ENCODE peak calls at places on chromosomes 5 and 9, in nine cellular contexts. One of them, this sample, is unnamed.

GRCh38 chr9:19922476-19923118 is 133.8 kb upstream of the SLC24A2 start:
- DNase-seq in WERI-Rb-1: peak
- DNase-seq in lung: no peak
- DNase-seq in brain microvascular endothelial cell: peak
- DNase-seq in gastrocnemius medialis: no peak
- DNase-seq in SK-N-SH: peak
- DNase-seq in AG10803: peak
- DNase-seq in endodermal cell: peak
- DNase-seq in adrenal gland: peak
- DNase-seq in this sample: peak

GRCh38 chr5:54703091-54703490 is 185.5 kb downstream of the SNX18 start:
- DNase-seq in WERI-Rb-1: no peak
- DNase-seq in lung: no peak
- DNase-seq in brain microvascular endothelial cell: peak
- DNase-seq in gastrocnemius medialis: peak
- DNase-seq in SK-N-SH: no peak
- DNase-seq in AG10803: peak
- DNase-seq in endodermal cell: no peak
- DNase-seq in adrenal gland: peak
- DNase-seq in this sample: peak

GRCh38 chr5:123344819-123345426 is 78.3 kb downstream of the CEP120 start:
- DNase-seq in WERI-Rb-1: peak
- DNase-seq in lung: no peak
- DNase-seq in brain microvascular endothelial cell: peak
- DNase-seq in gastrocnemius medialis: no peak
- DNase-seq in SK-N-SH: peak
- DNase-seq in AG10803: peak
- DNase-seq in endodermal cell: peak
- DNase-seq in adrenal gland: no peak
- DNase-seq in this sample: peak

GRCh38 chr9:109349431-109349846 is 28.6 kb upstream of the EPB41L4B start:
- DNase-seq in WERI-Rb-1: no peak
- DNase-seq in lung: no peak
- DNase-seq in brain microvascular endothelial cell: peak
- DNase-seq in gastrocnemius medialis: no peak
- DNase-seq in SK-N-SH: no peak
- DNase-seq in AG10803: peak
- DNase-seq in endodermal cell: no peak
- DNase-seq in adrenal gland: peak
- DNase-seq in this sample: peak

GRCh38 chr5:59893061-59893435 is 478 bp downstream of the PDE4D start:
- DNase-seq in WERI-Rb-1: peak
- DNase-seq in lung: no peak
- DNase-seq in brain microvascular endothelial cell: no peak
- DNase-seq in gastrocnemius medialis: no peak
- DNase-seq in SK-N-SH: no peak
- DNase-seq in AG10803: no peak
- DNase-seq in endodermal cell: peak
- DNase-seq in adrenal gland: no peak
- DNase-seq in this sample: no peak

GRCh38 chr5:158546748-158547147 is 553.0 kb downstream of the EBF1 start:
- DNase-seq in WERI-Rb-1: no peak
- DNase-seq in lung: no peak
- DNase-seq in brain microvascular endothelial cell: no peak
- DNase-seq in gastrocnemius medialis: peak
- DNase-seq in SK-N-SH: no peak
- DNase-seq in AG10803: peak
- DNase-seq in endodermal cell: no peak
- DNase-seq in adrenal gland: no peak
- DNase-seq in this sample: no peak

GRCh38 chr5:111810087-111810486 is 53.1 kb upstream of the NREP start:
- DNase-seq in WERI-Rb-1: no peak
- DNase-seq in lung: no peak
- DNase-seq in brain microvascular endothelial cell: no peak
- DNase-seq in gastrocnemius medialis: no peak
- DNase-seq in SK-N-SH: no peak
- DNase-seq in AG10803: no peak
- DNase-seq in endodermal cell: no peak
- DNase-seq in adrenal gland: no peak
- DNase-seq in this sample: no peak

GRCh38 chr9:74379718-74380117 is 117.4 kb upstream of the RORB start:
- DNase-seq in WERI-Rb-1: peak
- DNase-seq in lung: no peak
- DNase-seq in brain microvascular endothelial cell: no peak
- DNase-seq in gastrocnemius medialis: no peak
- DNase-seq in SK-N-SH: peak
- DNase-seq in AG10803: no peak
- DNase-seq in endodermal cell: peak
- DNase-seq in adrenal gland: no peak
- DNase-seq in this sample: peak

GRCh38 chr9:90044263-90044662 is 439.5 kb downstream of the GADD45G start:
- DNase-seq in WERI-Rb-1: no peak
- DNase-seq in lung: no peak
- DNase-seq in brain microvascular endothelial cell: no peak
- DNase-seq in gastrocnemius medialis: no peak
- DNase-seq in SK-N-SH: no peak
- DNase-seq in AG10803: no peak
- DNase-seq in endodermal cell: peak
- DNase-seq in adrenal gland: no peak
- DNase-seq in this sample: no peak

GRCh38 chr5:72465601-72466563 is 41.3 kb downstream of the ZNF366 start:
- DNase-seq in WERI-Rb-1: no peak
- DNase-seq in lung: no peak
- DNase-seq in brain microvascular endothelial cell: peak
- DNase-seq in gastrocnemius medialis: no peak
- DNase-seq in SK-N-SH: no peak
- DNase-seq in AG10803: peak
- DNase-seq in endodermal cell: no peak
- DNase-seq in adrenal gland: no peak
- DNase-seq in this sample: no peak

GRCh38 chr5:141686648-141687416 is 4.8 kb upstream of the ARAP3 start:
- DNase-seq in WERI-Rb-1: no peak
- DNase-seq in lung: no peak
- DNase-seq in brain microvascular endothelial cell: no peak
- DNase-seq in gastrocnemius medialis: no peak
- DNase-seq in SK-N-SH: no peak
- DNase-seq in AG10803: no peak
- DNase-seq in endodermal cell: peak
- DNase-seq in adrenal gland: no peak
- DNase-seq in this sample: no peak

GRCh38 chr9:129962376-129962765 is 80.6 kb downstream of the FNBP1 start:
- DNase-seq in WERI-Rb-1: no peak
- DNase-seq in lung: no peak
- DNase-seq in brain microvascular endothelial cell: no peak
- DNase-seq in gastrocnemius medialis: no peak
- DNase-seq in SK-N-SH: no peak
- DNase-seq in AG10803: no peak
- DNase-seq in endodermal cell: no peak
- DNase-seq in adrenal gland: no peak
- DNase-seq in this sample: no peak

GRCh38 chr5:105907016-105907415 is 1763.7 kb downstream of the EFNA5 start:
- DNase-seq in WERI-Rb-1: no peak
- DNase-seq in lung: no peak
- DNase-seq in brain microvascular endothelial cell: no peak
- DNase-seq in gastrocnemius medialis: no peak
- DNase-seq in SK-N-SH: no peak
- DNase-seq in AG10803: no peak
- DNase-seq in endodermal cell: no peak
- DNase-seq in adrenal gland: no peak
- DNase-seq in this sample: no peak

GRCh38 chr9:129626944-129627297 is 958 bp downstream of the NTMT1 start:
- DNase-seq in WERI-Rb-1: no peak
- DNase-seq in lung: no peak
- DNase-seq in brain microvascular endothelial cell: peak
- DNase-seq in gastrocnemius medialis: no peak
- DNase-seq in SK-N-SH: no peak
- DNase-seq in AG10803: peak
- DNase-seq in endodermal cell: no peak
- DNase-seq in adrenal gland: no peak
- DNase-seq in this sample: no peak

GRCh38 chr5:88377240-88377639 is 108.6 kb upstream of the TMEM161B start:
- DNase-seq in WERI-Rb-1: no peak
- DNase-seq in lung: no peak
- DNase-seq in brain microvascular endothelial cell: no peak
- DNase-seq in gastrocnemius medialis: no peak
- DNase-seq in SK-N-SH: no peak
- DNase-seq in AG10803: no peak
- DNase-seq in endodermal cell: no peak
- DNase-seq in adrenal gland: no peak
- DNase-seq in this sample: no peak

GRCh38 chr5:109964136-109964535 is 274.4 kb downstream of the MAN2A1 start:
- DNase-seq in WERI-Rb-1: no peak
- DNase-seq in lung: no peak
- DNase-seq in brain microvascular endothelial cell: no peak
- DNase-seq in gastrocnemius medialis: no peak
- DNase-seq in SK-N-SH: no peak
- DNase-seq in AG10803: no peak
- DNase-seq in endodermal cell: no peak
- DNase-seq in adrenal gland: no peak
- DNase-seq in this sample: no peak

DNA sequence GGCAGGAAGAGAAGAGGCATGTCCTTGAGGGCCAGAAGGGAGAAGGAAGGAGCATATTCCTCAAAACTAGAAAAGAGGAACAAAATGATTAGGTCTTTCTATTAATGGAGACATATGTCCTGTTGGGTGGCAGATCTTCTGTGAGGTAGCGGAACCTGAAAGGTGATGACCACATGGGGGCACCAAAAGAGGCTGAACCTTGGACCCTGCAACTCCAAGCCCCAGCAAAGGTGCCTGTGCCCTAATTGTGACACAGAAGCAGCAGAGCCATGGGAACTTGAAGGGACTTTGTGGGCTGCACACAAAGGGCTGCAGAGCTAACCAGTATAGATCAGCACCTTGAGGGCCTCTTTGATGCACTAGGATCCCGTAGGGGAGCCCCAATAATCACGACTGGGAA is 158.0 kb downstream of the BAAT start:
- DNase-seq in WERI-Rb-1: no peak
- DNase-seq in lung: no peak
- DNase-seq in brain microvascular endothelial cell: no peak
- DNase-seq in gastrocnemius medialis: no peak
- DNase-seq in SK-N-SH: no peak
- DNase-seq in AG10803: no peak
- DNase-seq in endodermal cell: peak
- DNase-seq in adrenal gland: no peak
- DNase-seq in this sample: no peak
- TF ChIP-seq CTCF in WERI-Rb-1: no peak
- TF ChIP-seq CTCF in lung: no peak
- TF ChIP-seq CTCF in brain microvascular endothelial cell: no peak
- TF ChIP-seq CTCF in gastrocnemius medialis: no peak
- TF ChIP-seq CTCF in SK-N-SH: no peak
- TF ChIP-seq CTCF in AG10803: no peak
- TF ChIP-seq CTCF in endodermal cell: peak
- TF ChIP-seq CTCF in adrenal gland: no peak
- TF ChIP-seq CTCF in this sample: no peak

GRCh38 chr9:133948571-133949485 is 43.3 kb downstream of the VAV2 start:
- DNase-seq in WERI-Rb-1: no peak
- DNase-seq in lung: no peak
- DNase-seq in brain microvascular endothelial cell: no peak
- DNase-seq in gastrocnemius medialis: no peak
- DNase-seq in SK-N-SH: no peak
- DNase-seq in AG10803: no peak
- DNase-seq in endodermal cell: no peak
- DNase-seq in adrenal gland: no peak
- DNase-seq in this sample: no peak

GRCh38 chr9:133950916-133951231 is 41.2 kb downstream of the VAV2 start:
- DNase-seq in WERI-Rb-1: no peak
- DNase-seq in lung: no peak
- DNase-seq in brain microvascular endothelial cell: no peak
- DNase-seq in gastrocnemius medialis: no peak
- DNase-seq in SK-N-SH: no peak
- DNase-seq in AG10803: no peak
- DNase-seq in endodermal cell: no peak
- DNase-seq in adrenal gland: no peak
- DNase-seq in this sample: no peak

GRCh38 chr9:133951265-133951664 is 40.9 kb downstream of the VAV2 start:
- DNase-seq in WERI-Rb-1: no peak
- DNase-seq in lung: no peak
- DNase-seq in brain microvascular endothelial cell: no peak
- DNase-seq in gastrocnemius medialis: no peak
- DNase-seq in SK-N-SH: no peak
- DNase-seq in AG10803: no peak
- DNase-seq in endodermal cell: no peak
- DNase-seq in adrenal gland: no peak
- DNase-seq in this sample: no peak

GRCh38 chr9:133949486-133950061 is 42.5 kb downstream of the VAV2 start:
- DNase-seq in WERI-Rb-1: no peak
- DNase-seq in lung: no peak
- DNase-seq in brain microvascular endothelial cell: no peak
- DNase-seq in gastrocnemius medialis: no peak
- DNase-seq in SK-N-SH: no peak
- DNase-seq in AG10803: no peak
- DNase-seq in endodermal cell: no peak
- DNase-seq in adrenal gland: no peak
- DNase-seq in this sample: no peak

GRCh38 chr9:133950206-133950915 is 41.8 kb downstream of the VAV2 start:
- DNase-seq in WERI-Rb-1: peak
- DNase-seq in lung: no peak
- DNase-seq in brain microvascular endothelial cell: peak
- DNase-seq in gastrocnemius medialis: no peak
- DNase-seq in SK-N-SH: no peak
- DNase-seq in AG10803: peak
- DNase-seq in endodermal cell: no peak
- DNase-seq in adrenal gland: no peak
- DNase-seq in this sample: no peak
- H3K4me3 ChIP-seq in WERI-Rb-1: peak
- H3K4me3 ChIP-seq in lung: no peak
- H3K4me3 ChIP-seq in brain microvascular endothelial cell: peak
- H3K4me3 ChIP-seq in gastrocnemius medialis: no peak
- H3K4me3 ChIP-seq in SK-N-SH: no peak
- H3K4me3 ChIP-seq in AG10803: peak
- H3K4me3 ChIP-seq in endodermal cell: no peak
- H3K4me3 ChIP-seq in adrenal gland: no peak
- H3K4me3 ChIP-seq in this sample: no peak

DNA sequence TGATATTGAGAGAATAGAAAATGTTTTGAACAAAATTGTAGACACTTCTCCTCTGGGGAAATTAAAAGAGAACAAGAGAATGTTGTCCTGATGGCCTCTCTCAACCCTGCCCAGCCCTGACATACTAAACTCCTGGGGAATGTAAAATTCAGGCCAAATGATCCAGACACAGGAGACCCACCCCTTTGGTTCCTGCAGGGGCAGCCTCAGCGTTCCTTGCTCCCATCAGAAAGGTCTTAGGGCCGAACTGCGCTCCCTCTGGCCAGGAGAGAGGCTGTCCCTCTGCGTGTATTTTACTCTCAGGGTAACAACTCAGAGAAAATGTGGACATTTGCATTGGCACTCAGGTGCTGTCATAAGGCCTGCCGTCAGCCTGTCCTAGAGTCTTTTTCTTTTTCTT is 616.3 kb upstream of the KLF4 start:
- DNase-seq in WERI-Rb-1: no peak
- DNase-seq in lung: no peak
- DNase-seq in brain microvascular endothelial cell: no peak
- DNase-seq in gastrocnemius medialis: peak
- DNase-seq in SK-N-SH: no peak
- DNase-seq in AG10803: no peak
- DNase-seq in endodermal cell: peak
- DNase-seq in adrenal gland: no peak
- DNase-seq in this sample: no peak
- TF ChIP-seq CTCF in WERI-Rb-1: no peak
- TF ChIP-seq CTCF in lung: no peak
- TF ChIP-seq CTCF in brain microvascular endothelial cell: no peak
- TF ChIP-seq CTCF in gastrocnemius medialis: no peak
- TF ChIP-seq CTCF in SK-N-SH: no peak
- TF ChIP-seq CTCF in AG10803: no peak
- TF ChIP-seq CTCF in endodermal cell: peak
- TF ChIP-seq CTCF in adrenal gland: no peak
- TF ChIP-seq CTCF in this sample: no peak

GRCh38 chr5:100731768-100732167 is 171.3 kb downstream of the ST8SIA4 start:
- DNase-seq in WERI-Rb-1: no peak
- DNase-seq in lung: no peak
- DNase-seq in brain microvascular endothelial cell: no peak
- DNase-seq in gastrocnemius medialis: no peak
- DNase-seq in SK-N-SH: no peak
- DNase-seq in AG10803: no peak
- DNase-seq in endodermal cell: no peak
- DNase-seq in adrenal gland: no peak
- DNase-seq in this sample: no peak
- H3K4me3 ChIP-seq in WERI-Rb-1: no peak
- H3K4me3 ChIP-seq in lung: no peak
- H3K4me3 ChIP-seq in brain microvascular endothelial cell: no peak
- H3K4me3 ChIP-seq in gastrocnemius medialis: no peak
- H3K4me3 ChIP-seq in SK-N-SH: no peak
- H3K4me3 ChIP-seq in AG10803: no peak
- H3K4me3 ChIP-seq in endodermal cell: no peak
- H3K4me3 ChIP-seq in adrenal gland: no peak
- H3K4me3 ChIP-seq in this sample: no peak

This sample was measured in astrocyte of the cerebellum.